ENCODE peak calls at places on chromosome 19, in four cellular contexts. L is GM23338, E is HCT116, V is neural progenitor cell. W is an unnamed sample.

GRCh38 chr19:40614595-40615411 is 13.6 kb downstream of the LTBP4 start:
- DNase-seq in E (peak; percentile 87), V (peak; percentile 92), L (peak; percentile 96), W (peak; percentile 90)

GRCh38 chr19:11378319-11379189 is 4.1 kb downstream of the SWSAP1 start:
- DNase-seq in V (peak; percentile 88), E (no peak), L (peak; percentile 86), W (peak; percentile 69)

GRCh38 chr19:10850631-10851030 is 2.4 kb downstream of the C19orf38 start:
- DNase-seq in V (no peak), E (no peak), L (no peak), W (no peak)

GRCh38 chr19:42634409-42635232 is 39.9 kb upstream of the CEACAM8 start:
- DNase-seq in V (peak; percentile 2), L (peak; percentile 83), E (peak; percentile 29), W (no peak)

GRCh38 chr19:18862976-18863842 is 31.4 kb downstream of the UPF1 start:
- DNase-seq in E (no peak), L (no peak), V (no peak), W (no peak)

GRCh38 chr19:33333151-33333550 is 30.8 kb upstream of the CEBPA start:
- DNase-seq in E (no peak), L (no peak), V (no peak), W (no peak)

GRCh38 chr19:3945838-3946237 is 13.0 kb downstream of the NMRK2 start:
- DNase-seq in L (no peak), V (no peak), E (no peak), W (no peak)

GRCh38 chr19:43562698-43563241 is 12.6 kb downstream of the XRCC1 start:
- DNase-seq in V (no peak), E (no peak), L (no peak), W (no peak)

GRCh38 chr19:17719730-17720486 is 628 bp downstream of the MAP1S start:
- DNase-seq in E (no peak), L (peak; percentile 43), V (peak; percentile 37), W (peak; percentile 56)

GRCh38 chr19:45008554-45008953 is 7.3 kb downstream of the RELB start:
- DNase-seq in E (no peak), L (peak; percentile 53), V (no peak), W (peak; percentile 63)

GRCh38 chr19:10864538-10864899 is 6.8 kb upstream of the CARM1 start:
- DNase-seq in V (peak; percentile 87), E (peak; percentile 56), L (peak; percentile 93), W (peak; percentile 89)

GRCh38 chr19:45568732-45569131 is 15.9 kb downstream of the OPA3 start:
- DNase-seq in E (peak; percentile 41), V (no peak), L (no peak), W (peak; percentile 26)

GRCh38 chr19:4832776-4833175 is 1.3 kb upstream of the TICAM1 start:
- DNase-seq in E (no peak), V (no peak), L (no peak), W (no peak)

GRCh38 chr19:38650911-38651584 is 3.6 kb downstream of the ACTN4 start:
- DNase-seq in E (no peak), V (no peak), L (no peak), W (peak; percentile 6)

GRCh38 chr19:34096020-34096915 is 76.0 kb upstream of the LSM14A start:
- DNase-seq in V (peak; percentile 80), L (peak; percentile 83), E (peak; percentile 66), W (peak; percentile 67)

GRCh38 chr19:42232435-42232834 is 10.0 kb downstream of the GSK3A start:
- DNase-seq in V (no peak), E (no peak), L (no peak), W (no peak)

GRCh38 chr19:54207908-54208783 is 7.5 kb downstream of the RPS9 start:
- DNase-seq in E (no peak), V (no peak), L (no peak), W (peak; percentile 79)

GRCh38 chr19:19458110-19458816 is 52.8 kb downstream of the GATAD2A start:
- DNase-seq in V (no peak), E (no peak), L (no peak), W (no peak)

GRCh38 chr19:33552191-33552927 is 30.8 kb upstream of the PEPD start:
- DNase-seq in V (no peak), E (no peak), L (no peak), W (no peak)

GRCh38 chr19:1813197-1813836 is 1.2 kb upstream of the ATP8B3 start:
- DNase-seq in L (no peak), E (no peak), V (no peak), W (no peak)

GRCh38 chr19:6674868-6675305 is 4.9 kb upstream of the TNFSF14 start:
- DNase-seq in E (no peak), V (peak; percentile 62), L (peak; percentile 88), W (peak; percentile 72)

GRCh38 chr19:8308891-8309291 is 733 bp upstream of the CD320 start:
- DNase-seq in E (no peak), V (no peak), L (no peak), W (no peak)

GRCh38 chr19:8311461-8312260 is 3.5 kb upstream of the CD320 start:
- DNase-seq in E (no peak), V (no peak), L (no peak), W (no peak)

GRCh38 chr19:8307400-8307964 is 676 bp downstream of the CD320 start:
- DNase-seq in L (peak; percentile 45), V (peak; percentile 49), E (no peak), W (no peak)

GRCh38 chr19:8307965-8308866 is at the start of gene CD320:
- DNase-seq in L (peak; percentile 94), E (peak; percentile 84), V (peak; percentile 95), W (peak; percentile 96)

DNA sequence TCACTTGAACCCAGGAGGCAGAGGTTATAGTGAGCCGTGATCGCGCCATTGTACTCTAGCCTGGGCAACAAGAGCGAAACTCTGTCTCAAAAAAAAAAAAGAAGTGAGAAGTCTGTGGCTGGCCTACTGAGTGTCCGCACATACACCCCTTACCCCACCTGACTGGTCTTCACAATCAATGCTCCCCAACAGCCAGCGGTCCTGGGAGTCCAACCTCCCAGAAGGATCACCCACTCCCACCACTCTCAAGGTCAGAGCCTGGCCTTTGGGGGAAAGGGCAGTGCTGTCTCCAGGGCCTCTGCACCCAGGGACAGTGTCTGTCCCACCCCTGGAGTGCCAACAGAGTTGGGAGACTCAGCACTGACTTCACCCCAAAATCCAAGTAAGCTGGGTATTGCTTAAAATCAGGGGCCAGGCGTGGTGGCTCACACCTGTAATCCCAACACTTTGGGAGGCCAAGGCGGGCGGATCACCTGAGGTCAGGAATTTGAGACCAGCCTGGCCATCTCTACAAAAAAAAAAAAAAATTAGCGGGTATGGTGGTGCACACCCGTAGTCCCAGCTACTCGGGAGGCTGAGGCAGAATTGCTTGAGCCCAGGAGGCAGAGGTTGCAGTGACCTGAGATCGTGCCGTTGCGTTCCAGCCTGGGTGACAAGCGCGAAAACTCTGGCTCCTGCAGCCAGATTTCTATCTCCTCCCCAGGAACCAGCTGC is 2.3 kb upstream of the CD320 start:
- DNase-seq in V (no peak), E (no peak), L (no peak), W (no peak)
- H3K27ac ChIP-seq in V (no peak overlapping the region), E (no peak overlapping the region), L (no peak overlapping the region), W (no peak overlapping the region)

DNA sequence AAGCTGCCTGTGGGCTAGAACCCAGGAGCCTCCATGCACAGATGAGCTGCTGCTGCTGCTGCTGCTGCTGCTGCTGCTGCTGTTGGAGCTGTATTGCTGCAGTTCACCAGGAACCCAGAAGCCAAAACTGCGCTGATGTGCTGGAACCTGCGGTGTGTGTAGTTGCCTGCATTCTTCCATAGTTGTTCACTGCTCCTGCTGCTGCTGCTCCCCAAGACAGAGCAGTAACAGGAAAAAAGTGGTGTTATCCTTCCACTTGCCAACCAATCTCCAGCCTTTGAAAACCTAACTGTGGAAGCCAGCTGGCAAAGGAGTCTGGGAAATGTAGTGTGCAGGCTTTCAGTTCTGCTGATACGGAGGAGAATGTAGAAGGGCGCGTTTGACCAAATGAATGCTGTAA is 37.9 kb downstream of the ARHGAP35 start:
- DNase-seq in E (no peak), V (no peak), L (peak; percentile 33), W (peak; percentile 14)
- TF ChIP-seq EZH2phosphoT487 in E (no peak), V (no peak), L (no peak), W (no peak)

DNA sequence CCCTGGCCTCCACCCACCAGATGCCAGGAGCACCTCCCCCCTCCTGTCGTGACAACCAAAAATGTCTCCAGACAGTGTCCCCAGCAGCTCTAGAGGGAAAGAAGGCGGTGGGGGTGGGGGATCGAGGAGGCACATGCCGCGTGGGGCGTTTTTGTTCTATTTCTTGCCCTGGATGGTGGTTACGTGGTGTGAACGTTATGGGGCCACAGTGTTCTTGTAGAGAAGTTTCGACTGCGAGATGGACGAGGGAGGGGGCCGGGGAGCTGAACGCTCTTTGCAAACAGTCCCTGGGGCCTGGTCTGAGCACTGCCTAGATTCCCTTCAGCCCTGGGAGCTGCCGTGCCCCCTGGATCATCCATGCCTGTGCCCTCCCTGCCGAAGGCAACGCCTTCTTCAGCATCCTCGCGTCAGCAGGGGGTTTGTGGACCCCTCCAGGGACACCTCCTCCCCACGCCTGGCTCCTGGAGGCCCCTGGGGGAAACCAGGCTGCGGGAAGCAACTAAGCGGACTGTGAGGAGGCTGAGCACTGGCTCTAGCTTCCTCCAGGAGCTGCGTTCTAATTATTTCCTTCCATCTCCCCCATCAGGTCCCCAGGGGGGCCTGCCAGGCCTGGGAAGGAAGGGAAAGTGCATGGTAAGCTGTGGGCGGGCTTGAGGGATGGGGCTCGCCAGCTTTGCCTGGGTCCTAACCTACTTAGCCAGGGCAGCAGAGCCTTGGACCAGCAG is 131.5 kb downstream of the IER2 start:
- DNase-seq in V (no peak), L (peak; percentile 18), E (no peak), W (no peak)
- H3K27me3 ChIP-seq in V (no peaks in the 10 kb centered on the region), L (no peaks in the 10 kb centered on the region), E (no peaks in the 10 kb centered on the region), W (no peaks in the 10 kb centered on the region)

GRCh38 chr19:48600679-48601382 is 5.7 kb upstream of the SPACA4 start:
- DNase-seq in E (no peak), V (no peak), L (no peak), W (no peak)

GRCh38 chr19:48603001-48603400 is 3.5 kb upstream of the SPACA4 start:
- DNase-seq in E (no peak), L (no peak), V (no peak), W (no peak)

GRCh38 chr19:48606463-48607358 is at the start of gene SPACA4:
- DNase-seq in V (no peak), L (no peak), E (no peak), W (no peak)

GRCh38 chr19:48603449-48603848 is 3.1 kb upstream of the SPACA4 start:
- DNase-seq in E (no peak), L (no peak), V (no peak), W (no peak)

DNA sequence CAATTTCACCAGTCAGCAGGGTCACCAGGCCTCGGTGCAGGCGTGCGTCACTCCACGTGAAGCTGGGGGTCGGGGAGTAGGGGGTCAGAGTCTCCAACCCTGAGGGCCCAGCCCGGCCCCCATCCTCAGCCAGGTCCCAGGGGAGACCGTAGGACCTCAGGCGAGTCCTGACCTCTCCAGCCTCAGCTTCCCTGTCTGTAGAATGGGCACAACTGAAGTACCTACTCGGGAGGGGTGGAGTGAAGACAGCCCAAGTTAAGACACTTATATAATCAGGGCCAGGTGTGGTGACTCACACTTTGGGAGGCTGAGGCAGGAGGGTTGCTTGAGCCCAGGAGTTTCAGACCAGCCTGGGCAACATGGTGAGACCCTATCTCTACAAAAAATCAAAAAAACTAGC is 2.7 kb upstream of the SPACA4 start:
- DNase-seq in L (no peak), E (no peak), V (no peak), W (no peak)
- H3K27ac ChIP-seq in L (no peak overlapping the region), E (no peak overlapping the region), V (no peak overlapping the region), W (no peak overlapping the region)

W was measured in hepatocyte.